ENCODE peak calls at places on chromosomes 5 and 9, in ten cellular contexts. P is ureter; T is activated T-cell treated with anti-CD3 and anti-CD28 coated beads, Interleukin-2, amount 50 U/mL, for 72 hours; W is DND-41; D is cerebellum; J is NCI-H1092; X is fibroblast of gingiva; N is M059J; Y is activated CD4-positive, alpha-beta T cell treated with anti-CD3 and anti-CD28 coated beads for 36 hours; A is GM04504. U is an unnamed sample.

GRCh38 chr5:56415356-56415765 is 182.2 kb upstream of the ANKRD55 start:
- DNase-seq in Y (no peak), J (no peak), N (peak), P (peak), A (peak), W (no peak), D (no peak), X (peak), T (no peak), U (peak)

GRCh38 chr5:16713386-16713928 is 96.7 kb upstream of the RETREG1 start:
- DNase-seq in P (no peak), Y (no peak), D (no peak), N (peak), X (peak), J (peak), T (no peak), A (no peak), W (no peak), U (peak)

GRCh38 chr9:136856541-136857141 is 4.5 kb downstream of the MAMDC4 start:
- DNase-seq in T (no peak), D (no peak), Y (no peak), W (no peak), N (no peak), A (no peak), X (no peak), P (no peak), J (no peak), U (no peak)

GRCh38 chr5:11292648-11293356 is 531.8 kb upstream of the DAP start:
- DNase-seq in T (no peak), A (no peak), N (no peak), P (no peak), D (no peak), X (no peak), J (no peak), Y (no peak), W (no peak), U (no peak)

GRCh38 chr5:2917524-2917923 is 166.0 kb upstream of the IRX2 start:
- DNase-seq in W (no peak), D (no peak), N (no peak), T (no peak), X (no peak), J (no peak), A (no peak), Y (no peak), P (no peak), U (no peak)

GRCh38 chr9:108142504-108143201 is 653.1 kb upstream of the KLF4 start:
- DNase-seq in X (peak), T (no peak), P (peak), D (peak), Y (no peak), J (no peak), A (peak), N (peak), W (no peak), U (peak)

GRCh38 chr5:72821776-72822175 is 5.3 kb downstream of the TNPO1 start:
- DNase-seq in J (no peak), T (no peak), A (no peak), N (no peak), P (no peak), D (no peak), X (no peak), W (no peak), Y (no peak), U (no peak)

GRCh38 chr5:141094481-141095262 is at the start of gene PCDHB2:
- DNase-seq in W (no peak), P (no peak), Y (peak), J (peak), N (peak), T (no peak), X (no peak), D (peak), A (peak), U (peak)

GRCh38 chr9:135087489-135087791 is at the start of gene OLFM1:
- DNase-seq in J (peak), X (peak), T (peak), W (no peak), D (peak), A (peak), P (peak), Y (peak), N (peak), U (peak)

GRCh38 chr5:159146839-159147238 is 47.1 kb upstream of the EBF1 start:
- DNase-seq in J (no peak), X (no peak), D (no peak), Y (no peak), A (no peak), P (no peak), N (no peak), W (no peak), T (no peak), U (no peak)

GRCh38 chr5:112691758-112692157 is 45.9 kb upstream of the APC start:
- DNase-seq in W (no peak), P (no peak), A (no peak), X (no peak), Y (peak), N (peak), T (peak), J (no peak), D (no peak), U (no peak)

U was measured in Ammon's horn.